ENCODE peak calls at places on chromosomes 16 and 17, in four cellular contexts. S is A673, D is HAP-1, Q is cardiac muscle cell. Z is an unnamed sample.

GRCh38 chr17:8698142-8699050 is 46.2 kb downstream of the CCDC42 start:
- DNase-seq in S (peak; percentile 61), D (no peak), Q (no peak), Z (no peak)

GRCh38 chr16:77002644-77003043 is 188.3 kb upstream of the MON1B start:
- DNase-seq in S (no peak), D (no peak), Q (no peak), Z (no peak)

GRCh38 chr17:19366637-19366972 is 4.1 kb upstream of the B9D1 start:
- DNase-seq in S (no peak), D (no peak), Q (no peak), Z (no peak)

GRCh38 chr17:49112936-49113335 is 19.6 kb upstream of the B4GALNT2 start:
- DNase-seq in S (no peak), D (no peak), Q (no peak), Z (no peak)

GRCh38 chr17:75096082-75096625 is 8.4 kb downstream of the SLC16A5 start:
- DNase-seq in S (no peak), D (peak; percentile 22), Q (no peak), Z (no peak)

GRCh38 chr17:69870091-69870530 is 204.9 kb upstream of the KCNJ16 start:
- DNase-seq in S (no peak), D (no peak), Q (no peak), Z (no peak)

GRCh38 chr16:10877472-10877946 is 507 bp downstream of the CIITA start:
- DNase-seq in S (no peak), D (no peak), Q (no peak), Z (no peak)

GRCh38 chr17:50487213-50488096 is 8.8 kb downstream of the RSAD1 start:
- DNase-seq in S (no peak), D (no peak), Q (no peak), Z (no peak)

GRCh38 chr17:57114085-57114673 is 29.1 kb downstream of the AKAP1 start:
- DNase-seq in S (peak; percentile 62), D (peak; percentile 38), Q (peak; percentile 57), Z (peak; percentile 55)

GRCh38 chr16:68644715-68645493 is at the start of gene CDH3:
- DNase-seq in S (peak; percentile 69), D (peak; percentile 27), Q (peak; percentile 58), Z (no peak)

GRCh38 chr16:28537076-28537475 is 1.7 kb downstream of the NUPR1 start:
- DNase-seq in S (no peak), D (no peak), Q (no peak), Z (no peak)

GRCh38 chr17:76791053-76791980 is 53.4 kb downstream of the MFSD11 start:
- DNase-seq in S (peak; percentile 77), D (peak; percentile 23), Q (no peak), Z (no peak)

GRCh38 chr17:50218771-50219315 is 17.4 kb upstream of the COL1A1 start:
- DNase-seq in S (no peak), D (no peak), Q (no peak), Z (no peak)

GRCh38 chr16:3717235-3718018 is at the start of gene TRAP1:
- DNase-seq in S (peak; percentile 90), D (peak; percentile 72), Q (peak; percentile 92), Z (no peak)

GRCh38 chr17:70040336-70040735 is 34.7 kb upstream of the KCNJ16 start:
- DNase-seq in S (no peak), D (no peak), Q (no peak), Z (no peak)

GRCh38 chr16:31713945-31714898 is 159.4 kb upstream of the ZNF267 start:
- DNase-seq in S (peak; percentile 18), D (no peak), Q (peak; percentile 6), Z (no peak)

GRCh38 chr16:88088161-88088581 is 136.9 kb downstream of the BANP start:
- DNase-seq in S (no peak), D (no peak), Q (no peak), Z (no peak)

GRCh38 chr16:38941-39892 is 14.2 kb downstream of the POLR3K start:
- DNase-seq in S (no peak), D (no peak), Q (no peak), Z (no peak)

GRCh38 chr17:4482338-4483011 is 16.2 kb upstream of the SPNS2 start:
- DNase-seq in S (no peak), D (no peak), Q (no peak), Z (no peak)

GRCh38 chr17:64255764-64256163 is 7.3 kb downstream of the TEX2 start:
- DNase-seq in S (no peak), D (no peak), Q (no peak), Z (no peak)

GRCh38 chr17:507441-507840 is 154.8 kb upstream of the RPH3AL start:
- DNase-seq in S (no peak), D (no peak), Q (no peak), Z (no peak)

GRCh38 chr16:85570213-85570734 is 42.8 kb upstream of the GSE1 start:
- DNase-seq in S (no peak), D (no peak), Q (no peak), Z (no peak)
- H3K4me3 ChIP-seq in S (no peak overlapping the region), D (no peak overlapping the region), Q (no peak overlapping the region), Z (no peak overlapping the region)

GRCh38 chr17:40500709-40501108 is 714 bp downstream of the TNS4 start:
- DNase-seq in S (no peak), D (no peak), Q (no peak), Z (no peak)
- H3K4me1 ChIP-seq in S (no peaks in the 10 kb centered on the region), D (peaks cover 23% of the 10 kb centered on the region), Q (no peaks in the 10 kb centered on the region), Z (peaks cover 5% of the 10 kb centered on the region)

DNA sequence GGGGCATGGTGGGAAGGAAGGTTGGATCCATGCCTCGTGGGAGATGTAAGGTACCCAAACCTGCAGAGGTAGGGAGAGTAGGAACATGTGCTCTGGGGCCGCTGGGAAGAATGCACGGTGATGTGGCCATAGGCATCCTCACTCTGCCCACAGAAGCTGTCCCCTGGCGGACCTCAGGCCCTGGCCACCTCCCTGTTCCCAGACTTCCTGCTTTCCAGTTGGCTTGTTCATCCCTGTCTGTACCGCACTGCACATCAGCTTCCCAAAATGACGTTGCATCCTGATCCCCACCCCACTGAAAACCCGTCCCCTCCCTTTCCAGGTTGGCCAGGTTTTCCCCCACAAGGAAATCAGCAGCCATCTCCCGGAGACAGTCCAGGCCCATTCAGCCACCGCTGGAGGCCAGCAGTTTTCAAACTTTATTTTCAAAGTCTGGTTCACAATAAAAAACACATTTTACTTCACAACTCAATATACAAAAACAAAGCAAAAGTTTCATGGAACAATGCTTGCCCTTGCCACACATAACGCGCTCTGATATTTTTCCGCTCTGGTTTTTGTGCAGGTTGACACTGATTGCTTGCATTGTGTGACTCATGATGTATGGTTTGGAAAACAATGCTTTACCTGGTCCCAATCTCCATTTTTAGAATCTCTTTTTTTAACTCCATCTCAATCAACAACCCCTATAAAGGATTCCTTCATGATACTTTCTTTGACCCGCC is 143.0 kb downstream of the GAS7 start:
- DNase-seq in S (no peak), D (no peak), Q (no peak), Z (no peak)
- H3K36me3 ChIP-seq in S (no peaks in the 10 kb centered on the region), D (no peaks in the 10 kb centered on the region), Q (no peaks in the 10 kb centered on the region), Z (no peaks in the 10 kb centered on the region)

DNA sequence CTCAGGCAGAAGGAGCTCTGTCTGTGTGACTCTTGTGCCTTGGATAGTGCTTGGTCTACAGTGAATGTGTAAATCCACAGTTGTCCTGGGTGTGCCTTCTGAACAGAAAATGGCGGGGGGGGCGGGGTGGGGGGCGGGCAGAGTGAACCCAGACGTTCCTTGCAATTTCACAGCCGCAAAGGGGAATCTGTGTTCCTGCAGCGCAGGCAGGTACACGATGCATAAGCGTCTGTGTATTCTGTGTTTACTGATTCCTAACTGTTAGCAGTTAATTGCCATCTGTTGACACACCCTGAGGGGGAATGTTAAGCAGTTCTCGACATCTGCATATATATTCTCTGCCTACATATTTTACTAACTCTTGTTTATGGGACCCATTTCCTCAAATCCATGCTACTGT is 123.5 kb upstream of the ZFHX3 start:
- DNase-seq in S (no peak), D (peak; percentile 87), Q (no peak), Z (no peak)
- H3K4me3 ChIP-seq in S (no peak overlapping the region), D (no peak overlapping the region), Q (no peak overlapping the region), Z (no peak overlapping the region)

GRCh38 chr17:42016411-42016831 is 818 bp downstream of the DNAJC7 start:
- DNase-seq in S (peak; percentile 6), D (no peak), Q (no peak), Z (no peak)
- H3K4me1 ChIP-seq in S (no peaks in the 10 kb centered on the region), D (peaks cover 30% of the 10 kb centered on the region), Q (peaks cover 13% of the 10 kb centered on the region), Z (peaks cover 2% of the 10 kb centered on the region)

GRCh38 chr16:58170223-58170622 is 27.7 kb downstream of the CSNK2A2 start:
- DNase-seq in S (no peak), D (no peak), Q (no peak), Z (no peak)
- H3K36me3 ChIP-seq in S (peaks cover 75% of the 10 kb centered on the region), D (peaks cover 59% of the 10 kb centered on the region), Q (peaks cover 63% of the 10 kb centered on the region), Z (peaks cover 17% of the 10 kb centered on the region)

DNA sequence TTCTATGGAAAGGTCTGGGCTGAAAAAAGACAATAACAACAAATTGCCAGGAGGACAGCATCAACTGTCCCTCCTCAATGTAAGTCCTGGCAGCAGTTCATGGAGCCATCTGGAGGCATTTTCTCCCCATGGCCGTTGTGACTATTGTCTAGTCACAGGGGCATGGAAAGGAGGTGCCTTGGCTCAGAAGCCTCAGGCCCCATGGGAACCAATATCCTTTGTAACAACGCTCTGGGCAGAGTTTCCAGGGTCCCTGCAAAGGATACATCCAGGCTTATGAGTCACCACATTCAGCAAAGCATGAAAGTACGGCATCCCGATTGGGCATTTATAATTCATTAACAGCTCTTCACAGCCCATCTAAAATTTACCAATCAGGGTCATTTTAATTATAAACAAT is 85.2 kb downstream of the GLG1 start:
- DNase-seq in S (peak; percentile 93), D (no peak), Q (no peak), Z (no peak)
- H3K4me3 ChIP-seq in S (no peak overlapping the region), D (no peak overlapping the region), Q (no peak overlapping the region), Z (no peak overlapping the region)

GRCh38 chr17:61856078-61856477 is 7.2 kb downstream of the BRIP1 start:
- DNase-seq in S (no peak), D (no peak), Q (no peak), Z (no peak)
- H3K4me1 ChIP-seq in S (peaks cover 7% of the 10 kb centered on the region), D (peaks cover 8% of the 10 kb centered on the region), Q (no peaks in the 10 kb centered on the region), Z (no peaks in the 10 kb centered on the region)

GRCh38 chr17:16026895-16027294 is 27.3 kb downstream of the TTC19 start:
- DNase-seq in S (no peak), D (no peak), Q (no peak), Z (no peak)
- H3K36me3 ChIP-seq in S (peaks cover 80% of the 10 kb centered on the region), D (peaks cover 84% of the 10 kb centered on the region), Q (peaks cover 76% of the 10 kb centered on the region), Z (peaks cover 11% of the 10 kb centered on the region)

GRCh38 chr16:51051671-51052070 is 99.4 kb downstream of the SALL1 start:
- DNase-seq in S (no peak), D (no peak), Q (no peak), Z (no peak)

GRCh38 chr16:51049276-51049675 is 101.8 kb downstream of the SALL1 start:
- DNase-seq in S (no peak), D (no peak), Q (no peak), Z (no peak)

GRCh38 chr16:51050379-51050710 is 100.7 kb downstream of the SALL1 start:
- DNase-seq in S (no peak), D (no peak), Q (no peak), Z (no peak)

GRCh38 chr16:51049678-51050378 is 101.2 kb downstream of the SALL1 start:
- DNase-seq in S (no peak), D (no peak), Q (no peak), Z (no peak)

GRCh38 chr16:51048544-51048943 is 102.5 kb downstream of the SALL1 start:
- DNase-seq in S (no peak), D (no peak), Q (no peak), Z (no peak)
- H3K4me3 ChIP-seq in S (no peak overlapping the region), D (no peak overlapping the region), Q (no peak overlapping the region), Z (no peak overlapping the region)